ENCODE peak calls at places on chromosomes 1 and 21, in ten cellular contexts. Y, N, M, T, U, X, D, V, E and K are unnamed samples.

GRCh38 chr1:89259283-89259971 is 13.2 kb downstream of the GBP5 start:
- DNase-seq in Y (no peak), N (no peak), M (no peak), T (peak; percentile 49), U (no peak), X (no peak), D (no peak), V (no peak), E (no peak), K (no peak)

GRCh38 chr1:227828773-227829172 is 13.3 kb downstream of the PRSS38 start:
- DNase-seq in Y (no peak), N (no peak), M (peak; percentile 37), T (no peak), U (no peak), X (no peak), D (no peak), V (no peak), E (no peak), K (no peak)

GRCh38 chr1:52927219-52928082 is at the start of gene SCP2:
- DNase-seq in Y (peak; percentile 76), N (peak; percentile 68), M (peak; percentile 65), T (peak; percentile 93), U (peak; percentile 93), X (peak; percentile 86), D (peak; percentile 43), V (peak; percentile 32), E (peak; percentile 66), K (peak; percentile 77)

GRCh38 chr21:29315155-29315749 is 16.5 kb downstream of the BACH1 start:
- DNase-seq in Y (no peak), N (no peak), M (peak; percentile 30), T (no peak), U (no peak), X (no peak), D (no peak), V (no peak), E (no peak), K (no peak)

GRCh38 chr1:109261578-109261977 is 12.2 kb downstream of the CELSR2 start:
- DNase-seq in Y (no peak), N (no peak), M (no peak), T (no peak), U (no peak), X (no peak), D (no peak), V (no peak), E (no peak), K (no peak)

GRCh38 chr1:203797948-203798347 is 2.5 kb downstream of the ZBED6 start:
- DNase-seq in Y (peak; percentile 14), N (no peak), M (peak; percentile 67), T (no peak), U (peak; percentile 69), X (peak; percentile 22), D (no peak), V (no peak), E (no peak), K (no peak)

GRCh38 chr1:229237320-229237719 is 33.6 kb upstream of the RAB4A start:
- DNase-seq in Y (no peak), N (no peak), M (no peak), T (no peak), U (no peak), X (no peak), D (no peak), V (no peak), E (no peak), K (no peak)

GRCh38 chr1:107225706-107226105 is 84.9 kb downstream of the NTNG1 start:
- DNase-seq in Y (no peak), N (no peak), M (no peak), T (no peak), U (no peak), X (no peak), D (no peak), V (no peak), E (no peak), K (no peak)

GRCh38 chr1:22778842-22779520 is 68.3 kb downstream of the EPHB2 start:
- DNase-seq in Y (no peak), N (peak; percentile 51), M (no peak), T (no peak), U (no peak), X (no peak), D (no peak), V (no peak), E (no peak), K (no peak)

GRCh38 chr1:244181867-244182266 is 130.8 kb downstream of the ZBTB18 start:
- DNase-seq in Y (peak; percentile 55), N (no peak), M (no peak), T (no peak), U (no peak), X (no peak), D (no peak), V (no peak), E (no peak), K (no peak)

GRCh38 chr1:17890815-17891191 is 135.7 kb downstream of the ACTL8 start:
- DNase-seq in Y (no peak), N (no peak), M (no peak), T (peak; percentile 23), U (no peak), X (no peak), D (no peak), V (no peak), E (no peak), K (no peak)

GRCh38 chr21:32593690-32594089 is 8.4 kb upstream of the TCP10L start:
- DNase-seq in Y (no peak), N (no peak), M (no peak), T (no peak), U (no peak), X (no peak), D (no peak), V (no peak), E (no peak), K (no peak)

GRCh38 chr1:89719502-89720306 is 86.8 kb downstream of the LRRC8C start:
- DNase-seq in Y (no peak), N (peak; percentile 67), M (peak; percentile 20), T (no peak), U (no peak), X (no peak), D (no peak), V (no peak), E (peak; percentile 50), K (no peak)

DNA sequence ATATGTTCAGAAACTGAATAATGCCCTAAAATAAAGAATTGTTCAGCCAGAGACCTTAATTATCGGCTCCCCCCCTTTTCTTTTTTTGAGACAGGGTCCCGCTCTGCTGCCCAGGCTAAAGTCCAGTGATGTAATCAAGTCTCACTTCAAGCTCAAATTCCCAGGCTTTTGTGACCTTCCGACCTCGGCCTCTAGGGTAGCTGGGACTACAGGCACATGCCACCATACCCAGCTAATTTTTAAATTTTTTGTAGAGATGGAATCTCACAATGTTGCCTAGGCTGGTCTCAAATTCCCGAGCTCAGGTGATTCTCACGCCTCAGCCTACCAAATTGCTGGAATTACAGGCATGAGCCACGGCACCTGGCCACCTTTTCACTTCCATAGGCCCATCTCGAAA is 26.5 kb downstream of the TMCO1 start:
- DNase-seq in Y (no peak), N (no peak), M (no peak), T (no peak), U (no peak), X (no peak), D (no peak), V (no peak), E (no peak), K (no peak)
- TF ChIP-seq CTCF in Y (no peak), N (no peak), M (no peak), T (no peak), U (no peak), X (no peak), D (no peak), V (no peak), E (no peak), K (no peak)

GRCh38 chr1:116875391-116875790 is 34.3 kb upstream of the PTGFRN start:
- DNase-seq in Y (no peak), N (no peak), M (no peak), T (no peak), U (no peak), X (no peak), D (no peak), V (no peak), E (no peak), K (no peak)
- H3K4me3 ChIP-seq in Y (no peak overlapping the region), N (no peak overlapping the region), M (peak overlapping the region; percentile 8), T (no peak overlapping the region), U (no peak overlapping the region), X (no peak overlapping the region), D (no peak overlapping the region), V (no peak overlapping the region), E (no peak overlapping the region), K (no peak overlapping the region)

GRCh38 chr1:185239861-185240260 is 77.2 kb downstream of the IVNS1ABP start:
- DNase-seq in Y (no peak), N (no peak), M (no peak), T (no peak), U (no peak), X (no peak), D (no peak), V (no peak), E (no peak), K (no peak)

GRCh38 chr1:185232874-185233273 is 75.9 kb downstream of the SWT1 start:
- DNase-seq in Y (no peak), N (no peak), M (no peak), T (no peak), U (no peak), X (no peak), D (no peak), V (no peak), E (no peak), K (no peak)

GRCh38 chr1:185244015-185244747 is 72.9 kb downstream of the IVNS1ABP start:
- DNase-seq in Y (no peak), N (peak; percentile 71), M (peak; percentile 85), T (no peak), U (no peak), X (no peak), D (no peak), V (peak; percentile 48), E (peak; percentile 92), K (no peak)

GRCh38 chr1:185241127-185241526 is 75.9 kb downstream of the IVNS1ABP start:
- DNase-seq in Y (no peak), N (no peak), M (no peak), T (no peak), U (no peak), X (no peak), D (no peak), V (no peak), E (no peak), K (peak; percentile 45)

GRCh38 chr1:185238447-185238846 is 78.6 kb downstream of the IVNS1ABP start:
- DNase-seq in Y (no peak), N (peak; percentile 54), M (no peak), T (no peak), U (no peak), X (no peak), D (no peak), V (no peak), E (peak; percentile 18), K (peak; percentile 41)
- TF ChIP-seq CTCF in Y (peak; percentile 28), N (peak; percentile 50), M (peak; percentile 57), T (peak; percentile 37), U (peak; percentile 17), X (peak; percentile 36), D (peak; percentile 74), V (peak; percentile 56), E (peak; percentile 29), K (peak; percentile 51)

DNA sequence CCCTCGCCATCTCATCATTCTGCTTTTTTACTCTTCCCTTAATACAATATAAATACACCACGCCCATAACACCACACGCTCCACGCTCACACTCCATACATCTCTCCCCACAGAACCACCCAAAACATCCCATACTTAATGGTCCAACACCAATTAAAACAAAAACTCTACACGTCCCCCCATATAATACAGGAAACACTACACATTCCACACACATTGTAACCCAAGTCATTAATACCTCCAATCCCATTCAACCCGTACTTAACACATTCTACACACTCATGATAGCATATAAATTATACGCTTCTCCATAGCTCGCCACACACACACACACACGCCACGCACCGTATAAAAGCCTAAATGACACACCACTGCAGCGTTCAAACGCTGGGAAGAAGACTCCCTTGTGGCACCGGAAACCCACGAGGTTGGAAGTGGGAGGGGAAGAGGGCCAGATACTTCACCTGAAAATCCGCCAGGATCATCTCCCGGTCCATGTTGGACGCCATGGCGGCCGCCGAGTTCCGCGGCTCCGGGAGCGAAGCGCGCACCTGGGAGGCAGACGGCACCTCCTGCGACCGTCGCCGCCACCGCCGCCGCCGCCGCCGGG is 659 bp downstream of the FAF1 start:
- DNase-seq in Y (no peak), N (peak; percentile 36), M (peak; percentile 55), T (no peak), U (peak; percentile 72), X (peak; percentile 39), D (no peak), V (no peak), E (peak; percentile 27), K (peak; percentile 32)
- H3K4me3 ChIP-seq in Y (peak overlapping the region; percentile 90), N (peak overlapping the region; percentile 96), M (peak overlapping the region; percentile 92), T (peak overlapping the region; percentile 77), U (peak overlapping the region; percentile 80), X (peak overlapping the region; percentile 75), D (peak overlapping the region; percentile 82), V (peak overlapping the region; percentile 72), E (peak overlapping the region; percentile 85), K (peak overlapping the region; percentile 93)